ENCODE peak calls at places on chromosomes 2 and 18, in four cellular contexts. K is HepG2, Z is A549, S is GM12878. T is an unnamed sample.

GRCh38 chr18:61589724-61590065 is 256.5 kb downstream of the CDH20 start:
- DNase-seq in K (no peak), Z (peak; percentile 17), S (no peak), T (no peak)

GRCh38 chr2:99205491-99205890 is 24.5 kb downstream of the MRPL30 start:
- DNase-seq in K (no peak), Z (peak; percentile 15), S (no peak), T (no peak)

GRCh38 chr2:233476651-233477547 is 89.7 kb downstream of the USP40 start:
- DNase-seq in K (no peak), Z (no peak), S (no peak), T (no peak)

GRCh38 chr2:29632018-29632417 is 289.4 kb downstream of the ALK start:
- DNase-seq in K (no peak), Z (no peak), S (no peak), T (no peak)

GRCh38 chr2:230218411-230218810 is 1.4 kb downstream of the SP110 start:
- DNase-seq in K (no peak), Z (no peak), S (no peak), T (no peak)

GRCh38 chr2:54331095-54331835 is 75.2 kb upstream of the TSPYL6 start:
- DNase-seq in K (no peak), Z (no peak), S (no peak), T (no peak)

GRCh38 chr2:223469270-223470057 is 132.7 kb downstream of the SCG2 start:
- DNase-seq in K (no peak), Z (peak; percentile 54), S (no peak), T (no peak)

GRCh38 chr2:191171291-191171690 is 20.5 kb upstream of the STAT4 start:
- DNase-seq in K (no peak), Z (no peak), S (no peak), T (no peak)

GRCh38 chr2:85131116-85131515 is 2.1 kb upstream of the TCF7L1 start:
- DNase-seq in K (peak; percentile 37), Z (peak; percentile 54), S (no peak), T (peak; percentile 18)

GRCh38 chr2:180202591-180202990 is 195.5 kb upstream of the CWC22 start:
- DNase-seq in K (no peak), Z (no peak), S (no peak), T (no peak)

GRCh38 chr2:230751062-230751461 is 38.4 kb downstream of the CAB39 start:
- DNase-seq in K (no peak), Z (no peak), S (no peak), T (no peak)

GRCh38 chr2:29443086-29443485 is 327.9 kb downstream of the CLIP4 start:
- DNase-seq in K (no peak), Z (no peak), S (no peak), T (no peak)

GRCh38 chr2:205612661-205613060 is 69.6 kb upstream of the NRP2 start:
- DNase-seq in K (no peak), Z (no peak), S (no peak), T (peak; percentile 35)

GRCh38 chr2:88600038-88600465 is 27.2 kb downstream of the EIF2AK3 start:
- DNase-seq in K (peak; percentile 90), Z (peak; percentile 91), S (peak; percentile 98), T (peak; percentile 75)

GRCh38 chr2:207054521-207054920 is 111.2 kb downstream of the KLF7 start:
- DNase-seq in K (no peak), Z (no peak), S (no peak), T (no peak)

GRCh38 chr18:44458777-44459176 is 221.9 kb upstream of the SETBP1 start:
- DNase-seq in K (no peak), Z (no peak), S (no peak), T (no peak)

GRCh38 chr18:35707674-35708073 is 126.1 kb downstream of the GALNT1 start:
- DNase-seq in K (no peak), Z (no peak), S (no peak), T (no peak)

GRCh38 chr2:231241755-231242507 is 43.5 kb downstream of the ARMC9 start:
- DNase-seq in K (no peak), Z (no peak), S (no peak), T (no peak)

GRCh38 chr18:7011142-7011541 is 106.5 kb downstream of the LAMA1 start:
- DNase-seq in K (no peak), Z (no peak), S (no peak), T (no peak)

GRCh38 chr2:99242151-99242550 is 13.3 kb downstream of the LYG2 start:
- DNase-seq in K (no peak), Z (no peak), S (no peak), T (no peak)

GRCh38 chr2:197677483-197677882 is 2.1 kb upstream of the RFTN2 start:
- DNase-seq in K (no peak), Z (no peak), S (no peak), T (no peak)

GRCh38 chr2:237733677-237734300 is 64.8 kb upstream of the RBM44 start:
- DNase-seq in K (peak; percentile 90), Z (no peak), S (no peak), T (no peak)

GRCh38 chr2:165203689-165204559 is at the start of gene SCN3A:
- DNase-seq in K (peak; percentile 54), Z (peak; percentile 51), S (no peak), T (peak; percentile 8)

GRCh38 chr2:231222318-231223000 is 24.0 kb downstream of the ARMC9 start:
- DNase-seq in K (no peak), Z (no peak), S (peak; percentile 72), T (no peak)

DNA sequence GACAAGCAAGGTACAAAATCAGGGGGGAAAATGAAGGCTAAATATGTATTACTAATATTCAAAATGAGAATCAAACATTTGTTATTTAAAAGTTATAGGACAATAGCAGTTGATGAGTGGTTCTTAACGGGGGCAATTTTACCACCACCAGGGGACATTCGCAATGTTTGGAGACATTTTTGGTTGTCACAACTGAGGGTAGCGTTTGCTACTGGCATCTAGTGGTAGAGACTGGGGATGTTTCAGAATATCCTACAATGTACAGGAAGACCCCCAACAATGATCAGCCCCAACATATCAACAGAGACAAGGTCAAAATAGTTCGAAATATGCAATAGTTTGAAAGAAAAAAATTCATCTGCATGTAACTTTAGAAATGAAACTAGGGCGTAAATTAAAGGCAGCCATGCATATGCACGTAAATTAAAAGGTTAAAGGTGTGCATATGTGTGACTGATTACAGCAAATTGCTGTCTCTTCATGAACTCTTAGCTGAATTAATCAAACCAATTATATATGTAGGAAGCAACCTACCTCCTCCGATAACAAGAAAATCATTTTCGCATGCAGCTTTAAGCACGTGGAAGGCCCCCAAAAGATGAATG is 61.2 kb upstream of the CUL3 start:
- DNase-seq in K (peak; percentile 25), Z (peak; percentile 36), S (no peak), T (peak; percentile 25)
- TF ChIP-seq JUNB in K (no peak), Z (no peak), S (no peak), T (no peak)

DNA sequence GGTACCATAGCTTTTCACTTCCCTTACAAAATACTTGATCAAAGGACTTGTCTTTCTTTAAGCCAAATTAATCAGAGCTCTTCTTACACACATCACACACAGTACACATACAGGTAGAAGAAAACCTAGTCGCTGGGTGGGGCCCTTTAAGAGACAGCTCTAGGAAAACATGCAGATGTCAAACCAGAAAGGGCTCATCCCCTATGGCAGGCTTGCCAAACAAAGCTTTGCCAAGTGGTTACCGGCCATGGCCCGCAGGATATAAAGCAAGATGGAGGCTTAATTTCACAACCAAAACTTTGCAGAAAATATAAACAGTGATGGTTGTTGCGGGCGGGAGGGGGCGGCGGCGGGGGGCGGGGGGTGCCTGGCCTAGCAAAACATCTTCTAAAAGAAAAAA is 2156.0 kb upstream of the PIK3C3 start:
- DNase-seq in K (no peak), Z (peak; percentile 17), S (no peak), T (no peak)
- TF ChIP-seq BHLHE40 in K (no peak), Z (no peak), S (no peak), T (no peak)

GRCh38 chr2:74555610-74556103 is 1.1 kb downstream of the DOK1 start:
- DNase-seq in K (no peak), Z (no peak), S (no peak), T (no peak)

GRCh38 chr2:74552914-74553811 is 579 bp downstream of the LOXL3 start:
- DNase-seq in K (no peak), Z (no peak), S (no peak), T (no peak)

GRCh38 chr2:74551942-74552913 is 1.5 kb downstream of the LOXL3 start:
- DNase-seq in K (no peak), Z (no peak), S (no peak), T (no peak)

GRCh38 chr2:74554821-74555531 is 456 bp downstream of the DOK1 start:
- DNase-seq in K (no peak), Z (no peak), S (no peak), T (peak; percentile 70)

GRCh38 chr2:74553892-74554820 is at the start of the genes DOK1 and LOXL3:
- DNase-seq in K (peak; percentile 69), Z (peak; percentile 80), S (no peak), T (peak; percentile 94)
- TF ChIP-seq JUNB in K (no peak), Z (no peak), S (peak; percentile 54), T (peak; percentile 96)

DNA sequence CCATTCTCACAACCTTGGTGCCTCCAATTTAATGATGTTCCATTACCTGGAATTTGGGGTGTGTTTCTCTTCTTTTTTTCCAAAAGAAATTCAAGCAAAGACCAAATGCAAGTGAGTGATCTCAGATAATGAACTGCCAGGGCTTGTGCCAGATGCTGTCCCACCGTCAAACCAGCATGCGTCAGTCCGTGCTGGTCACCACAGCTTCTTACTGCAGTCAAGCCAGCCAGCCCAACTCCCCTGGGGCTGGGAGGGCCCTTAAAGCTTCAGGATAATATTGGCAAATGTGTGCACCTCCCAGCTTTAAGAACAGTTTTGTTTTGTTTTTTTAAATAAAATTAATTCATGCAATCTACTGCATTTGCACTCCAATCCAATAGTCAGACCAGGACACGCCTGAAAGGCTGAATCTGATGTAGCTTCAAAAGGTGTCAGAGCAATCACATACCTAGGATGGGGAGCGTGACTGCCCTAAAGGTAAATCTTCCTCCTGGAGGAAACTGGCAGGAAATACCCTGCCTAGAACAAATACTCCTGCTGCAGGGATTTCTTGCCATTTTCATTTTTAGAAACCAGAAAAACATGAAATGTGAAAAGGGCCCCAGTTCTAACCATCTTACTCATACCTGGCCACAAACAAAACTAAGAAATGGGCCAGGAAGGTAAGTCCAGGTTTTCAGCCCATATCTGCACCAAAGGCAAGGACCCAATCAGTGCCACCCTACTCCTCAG is 26.9 kb upstream of the SP3 start:
- DNase-seq in K (no peak), Z (no peak), S (no peak), T (no peak)
- TF ChIP-seq BHLHE40 in K (no peak), Z (no peak), S (no peak), T (no peak)

DNA sequence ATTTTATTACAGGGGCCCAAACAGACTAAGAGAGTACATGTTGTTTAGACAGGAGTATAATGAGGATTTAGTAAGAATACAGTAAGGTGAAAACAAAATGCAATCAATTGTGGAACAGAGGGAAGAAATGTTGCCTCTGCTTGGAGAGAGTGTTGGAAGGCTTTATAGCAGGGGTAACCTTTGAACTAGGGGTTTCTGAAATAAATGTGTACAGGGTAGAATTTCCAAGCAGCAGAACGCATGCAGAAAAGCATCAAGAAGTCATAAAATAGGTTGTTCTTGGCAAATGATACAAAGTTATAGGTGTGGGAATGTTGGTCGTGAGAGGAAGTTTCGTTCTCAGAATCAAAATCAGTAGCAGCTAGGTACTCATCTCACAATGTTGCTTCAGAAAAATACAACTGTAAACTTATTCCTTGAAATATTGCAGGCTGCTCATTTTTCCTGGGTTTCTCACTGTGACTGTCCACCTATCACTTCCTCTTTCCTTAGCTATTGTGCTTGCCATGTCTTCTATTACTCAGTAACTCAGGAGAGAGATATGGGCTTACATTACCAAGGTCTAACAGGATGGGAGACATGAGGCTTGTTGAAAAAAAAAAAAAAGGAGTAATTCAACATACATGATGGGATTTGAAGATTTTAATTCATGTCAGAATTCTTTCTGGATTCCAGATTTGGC is 17.1 kb upstream of the HNMT start:
- DNase-seq in K (no peak), Z (no peak), S (no peak), T (no peak)
- TF ChIP-seq JUNB in K (no peak), Z (no peak), S (no peak), T (no peak)

T was measured in K562.